ENCODE peak calls at places on chromosomes 1 and 21, in six cellular contexts. X, A, S, Y, N and G are unnamed samples. For H3K4me1, the result is how much of the 10 kb centered on the place peaks cover.

GRCh38 chr1:10661453-10661852 is 135.0 kb downstream of the CASZ1 start:
- DNase-seq in X (no peak), A (no peak), S (no peak), Y (no peak), N (no peak), G (no peak)

GRCh38 chr1:150516050-150516591 is 569 bp downstream of the FALEC start:
- DNase-seq in X (no peak), A (peak), S (no peak), Y (peak), N (no peak), G (no peak)

GRCh38 chr1:53848025-53848424 is 9.9 kb upstream of the NDC1 start:
- DNase-seq in X (no peak), A (no peak), S (no peak), Y (no peak), N (no peak), G (no peak)

GRCh38 chr1:98325646-98326441 is 335.7 kb upstream of the SNX7 start:
- DNase-seq in X (peak), A (peak), S (peak), Y (no peak), N (peak), G (no peak)

GRCh38 chr21:43299441-43300277 is 127.3 kb downstream of the SIK1 start:
- DNase-seq in X (no peak), A (no peak), S (no peak), Y (no peak), N (peak), G (no peak)

GRCh38 chr1:38305666-38306065 is 259.1 kb upstream of the POU3F1 start:
- DNase-seq in X (no peak), A (no peak), S (no peak), Y (no peak), N (no peak), G (no peak)

GRCh38 chr1:21626921-21627339 is 42.2 kb downstream of the RAP1GAP start:
- DNase-seq in X (no peak), A (no peak), S (no peak), Y (no peak), N (no peak), G (no peak)

GRCh38 chr1:201493757-201494617 is 12.9 kb downstream of the CSRP1 start:
- DNase-seq in X (peak), A (peak), S (peak), Y (no peak), N (peak), G (no peak)

GRCh38 chr1:203915811-203916210 is 54.4 kb downstream of the SNRPE start:
- DNase-seq in X (peak), A (peak), S (no peak), Y (no peak), N (no peak), G (no peak)

GRCh38 chr21:31397939-31398338 is 53.9 kb upstream of the TIAM1 start:
- DNase-seq in X (no peak), A (no peak), S (no peak), Y (peak), N (no peak), G (peak)

GRCh38 chr1:91553196-91553595 is 52.5 kb downstream of the CDC7 start:
- DNase-seq in X (peak), A (peak), S (no peak), Y (no peak), N (no peak), G (no peak)

GRCh38 chr1:221667504-221667903 is 74.4 kb downstream of the DUSP10 start:
- DNase-seq in X (peak), A (peak), S (no peak), Y (no peak), N (no peak), G (no peak)

GRCh38 chr1:177077006-177077405 is 87.5 kb downstream of the ASTN1 start:
- DNase-seq in X (no peak), A (no peak), S (no peak), Y (no peak), N (no peak), G (no peak)

GRCh38 chr1:34188418-34188817 is 11.7 kb downstream of the C1orf94 start:
- DNase-seq in X (no peak), A (no peak), S (no peak), Y (peak), N (no peak), G (no peak)

GRCh38 chr1:158022554-158023278 is 29.3 kb downstream of the KIRREL1 start:
- DNase-seq in X (no peak), A (no peak), S (no peak), Y (no peak), N (no peak), G (no peak)

GRCh38 chr1:231817813-231818212 is 191.2 kb downstream of the DISC1 start:
- DNase-seq in X (peak), A (peak), S (no peak), Y (no peak), N (no peak), G (no peak)

GRCh38 chr21:38909109-38909508 is 103.4 kb downstream of the ETS2 start:
- DNase-seq in X (no peak), A (no peak), S (no peak), Y (peak), N (no peak), G (no peak)
- H3K27ac ChIP-seq in X (no peak), A (no peak), S (peak), Y (no peak), N (peak), G (no peak)

GRCh38 chr1:234620272-234620711 is 10.3 kb upstream of the IRF2BP2 start:
- DNase-seq in X (no peak), A (peak), S (no peak), Y (no peak), N (no peak), G (no peak)
- H3K4me1 ChIP-seq in X (under half), A (under half), S (half or more), Y (under half), N (under half), G (under half)

GRCh38 chr1:26548841-26549240 is 19.3 kb downstream of the RPS6KA1 start:
- DNase-seq in X (no peak), A (no peak), S (no peak), Y (no peak), N (no peak), G (no peak)

GRCh38 chr1:26546819-26547218 is 17.3 kb downstream of the RPS6KA1 start:
- DNase-seq in X (no peak), A (no peak), S (no peak), Y (no peak), N (no peak), G (no peak)

GRCh38 chr1:26544156-26544555 is 14.6 kb downstream of the RPS6KA1 start:
- DNase-seq in X (no peak), A (no peak), S (no peak), Y (no peak), N (no peak), G (no peak)

GRCh38 chr1:26543444-26543835 is 13.9 kb downstream of the RPS6KA1 start:
- DNase-seq in X (no peak), A (no peak), S (no peak), Y (no peak), N (no peak), G (no peak)

DNA sequence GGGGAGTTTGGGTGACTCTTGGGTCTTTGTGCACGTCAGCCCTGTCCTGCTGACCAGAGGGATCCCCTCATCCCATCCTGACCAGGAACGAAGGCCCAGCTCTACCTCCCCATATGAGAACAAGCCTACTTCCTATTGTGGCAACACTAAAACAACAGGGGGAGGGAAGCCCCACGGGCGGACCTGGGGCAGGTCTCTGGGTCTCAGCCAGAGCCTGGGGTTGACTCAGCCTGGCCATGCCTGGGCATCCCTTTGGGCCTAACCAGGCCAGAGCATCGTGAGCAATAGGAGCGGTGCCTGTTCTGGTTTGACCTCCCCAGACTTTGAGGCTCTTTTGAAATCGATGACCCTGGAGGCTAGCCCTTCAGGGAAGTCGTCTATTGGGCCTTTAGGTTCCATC is 16.8 kb downstream of the RPS6KA1 start:
- DNase-seq in X (no peak), A (no peak), S (no peak), Y (no peak), N (no peak), G (no peak)
- H3K4me3 ChIP-seq in X (no peak), A (no peak), S (no peak), Y (no peak), N (peak), G (peak)

DNA sequence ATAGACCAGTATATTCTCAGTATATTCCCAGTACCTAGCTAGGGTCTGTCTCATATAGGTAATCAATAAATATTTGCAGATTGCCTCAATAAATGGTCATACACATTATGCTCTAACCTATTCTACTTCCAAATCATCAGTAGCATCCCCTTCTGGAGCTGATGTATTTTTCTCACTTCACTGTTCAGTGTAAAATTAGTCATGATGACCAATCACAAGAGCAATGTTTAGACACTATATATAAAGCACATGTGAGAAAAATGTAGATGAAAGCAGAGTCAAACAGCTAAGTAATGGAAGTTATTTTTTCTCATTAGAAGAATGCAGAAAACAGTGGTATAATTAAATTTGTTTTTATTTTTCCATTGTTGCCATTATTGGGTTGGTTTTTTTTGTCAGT is 34.7 kb downstream of the EPRS1 start:
- DNase-seq in X (peak), A (no peak), S (no peak), Y (no peak), N (no peak), G (no peak)
- H3K27ac ChIP-seq in X (no peak), A (no peak), S (no peak), Y (no peak), N (no peak), G (no peak)

DNA sequence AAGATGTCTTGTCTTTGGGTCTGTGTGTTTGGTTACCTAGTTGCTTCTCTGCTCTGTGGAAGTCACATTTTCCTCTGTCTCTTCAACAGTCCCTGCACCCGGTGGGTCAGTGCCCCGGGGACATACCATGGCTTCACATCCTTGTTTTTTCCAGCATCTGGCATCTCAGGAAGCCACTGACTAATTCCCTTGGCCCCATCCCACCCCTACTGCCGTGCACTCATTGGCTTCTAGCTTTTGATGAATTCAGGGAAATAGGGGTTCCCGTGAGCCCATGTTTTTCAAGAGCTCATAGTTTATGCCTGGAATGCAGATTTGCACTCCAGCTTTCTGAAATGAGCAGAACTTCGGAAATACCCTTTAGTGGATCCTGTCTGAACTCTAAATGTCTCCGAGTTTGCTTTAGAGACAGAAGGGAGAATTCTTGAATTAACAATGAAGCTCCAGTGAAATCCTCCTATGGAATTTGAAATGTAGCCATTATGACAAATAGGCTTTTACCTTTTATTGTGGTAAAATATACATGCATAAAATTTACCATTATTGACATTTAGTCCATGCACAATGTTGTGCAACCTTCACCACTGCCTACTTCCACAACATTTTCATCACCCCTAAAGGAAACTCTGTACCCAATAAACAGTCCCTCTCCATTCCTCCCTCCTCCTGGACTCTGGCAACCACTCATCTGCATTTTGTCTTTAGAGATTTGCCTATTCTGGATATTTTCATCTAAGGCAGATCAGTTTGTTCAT is 67.5 kb downstream of the CLIC6 start:
- DNase-seq in X (peak), A (peak), S (no peak), Y (no peak), N (no peak), G (no peak)
- H3K4me1 ChIP-seq in X (under half), A (under half), S (under half), Y (under half), N (under half), G (under half)

GRCh38 chr1:186188004-186188539 is 187.0 kb downstream of the TPR start:
- DNase-seq in X (peak), A (peak), S (no peak), Y (no peak), N (no peak), G (no peak)
- H3K4me3 ChIP-seq in X (no peak), A (no peak), S (no peak), Y (no peak), N (no peak), G (no peak)

GRCh38 chr1:27858072-27858948 is 14.0 kb upstream of the THEMIS2 start:
- DNase-seq in X (peak), A (peak), S (peak), Y (peak), N (peak), G (peak)
- H3K27ac ChIP-seq in X (no peak), A (no peak), S (no peak), Y (no peak), N (no peak), G (no peak)

GRCh38 chr1:218571515-218571914 is 226.4 kb downstream of the TGFB2 start:
- DNase-seq in X (no peak), A (no peak), S (no peak), Y (no peak), N (no peak), G (no peak)
- H3K4me1 ChIP-seq in X (under half), A (under half), S (under half), Y (under half), N (under half), G (under half)